ENCODE peak calls at places on chromosomes 3 and 15, in four cellular contexts. R is H9, Q is hepatocyte, O is fibroblast of lung. A is an unnamed sample.

GRCh38 chr15:89714775-89715174 is 24.2 kb downstream of the WDR93 start:
- DNase-seq in R (no peak), Q (no peak), O (no peak), A (no peak)

GRCh38 chr3:72155391-72156064 is 370.6 kb upstream of the PROK2 start:
- DNase-seq in R (no peak), Q (peak), O (peak), A (peak)

GRCh38 chr3:32334675-32335074 is 57.0 kb upstream of the CMTM7 start:
- DNase-seq in R (peak), Q (no peak), O (no peak), A (no peak)

GRCh38 chr15:96053039-96054021 is 277.2 kb upstream of the NR2F2 start:
- DNase-seq in R (peak), Q (peak), O (peak), A (peak)

GRCh38 chr3:35665390-35666055 is 26.2 kb downstream of the ARPP21 start:
- DNase-seq in R (no peak), Q (no peak), O (peak), A (no peak)

GRCh38 chr15:39581501-39582285 is 814 bp downstream of the THBS1 start:
- DNase-seq in R (peak), Q (peak), O (peak), A (peak)

GRCh38 chr3:52835766-52836470 is 1.1 kb upstream of the MUSTN1 start:
- DNase-seq in R (no peak), Q (no peak), O (no peak), A (peak)

GRCh38 chr15:68650901-68651709 is 72.3 kb downstream of the CORO2B start:
- DNase-seq in R (peak), Q (peak), O (no peak), A (peak)

GRCh38 chr15:82952156-82953081 is at the start of gene HOMER2:
- DNase-seq in R (peak), Q (peak), O (peak), A (peak)

GRCh38 chr3:82423485-82423884 is 662.0 kb upstream of the GBE1 start:
- DNase-seq in R (peak), Q (no peak), O (no peak), A (no peak)
- H2AFZ ChIP-seq in R (no peak), Q (no peak), O (no peak), A (no peak)

GRCh38 chr3:168532135-168532534 is 436.4 kb upstream of the GOLIM4 start:
- DNase-seq in R (peak), Q (no peak), O (no peak), A (no peak)

GRCh38 chr3:168533600-168533999 is 437.9 kb upstream of the GOLIM4 start:
- DNase-seq in R (no peak), Q (no peak), O (no peak), A (no peak)

GRCh38 chr3:168534761-168535160 is 439.0 kb upstream of the GOLIM4 start:
- DNase-seq in R (no peak), Q (no peak), O (no peak), A (no peak)

GRCh38 chr3:168531116-168531515 is 435.4 kb upstream of the GOLIM4 start:
- DNase-seq in R (peak), Q (no peak), O (no peak), A (no peak)
- H2AFZ ChIP-seq in R (no peak), Q (no peak), O (no peak), A (no peak)

GRCh38 chr3:46112296-46112695 is 85.0 kb upstream of the XCR1 start:
- DNase-seq in R (no peak), Q (no peak), O (peak), A (no peak)

GRCh38 chr3:46107682-46108081 is 80.4 kb upstream of the XCR1 start:
- DNase-seq in R (no peak), Q (no peak), O (no peak), A (no peak)

GRCh38 chr3:46112984-46113383 is 85.7 kb upstream of the XCR1 start:
- DNase-seq in R (no peak), Q (no peak), O (no peak), A (no peak)

GRCh38 chr3:46110701-46111493 is 83.6 kb upstream of the XCR1 start:
- DNase-seq in R (no peak), Q (peak), O (peak), A (no peak)

DNA sequence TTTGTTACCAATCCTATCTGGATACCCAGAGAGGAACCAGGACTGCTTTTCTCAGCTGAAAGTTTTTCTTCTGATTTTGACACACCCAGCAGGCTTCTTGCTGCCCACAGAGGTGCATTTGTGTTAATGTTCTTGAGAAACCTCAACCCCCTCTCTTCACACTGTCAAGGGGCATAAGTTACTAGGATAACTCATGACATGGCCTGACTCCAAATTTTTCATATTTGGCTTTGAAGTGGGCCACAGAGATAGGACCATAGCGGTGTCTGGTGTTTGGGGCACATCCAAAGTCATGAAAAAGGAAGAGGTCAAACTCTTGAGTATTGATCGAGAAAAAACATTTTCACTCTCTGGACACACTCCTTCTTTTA is 82.3 kb upstream of the XCR1 start:
- DNase-seq in R (no peak), Q (no peak), O (no peak), A (no peak)
- H2AFZ ChIP-seq in R (no peak), Q (no peak), O (no peak), A (no peak)

DNA sequence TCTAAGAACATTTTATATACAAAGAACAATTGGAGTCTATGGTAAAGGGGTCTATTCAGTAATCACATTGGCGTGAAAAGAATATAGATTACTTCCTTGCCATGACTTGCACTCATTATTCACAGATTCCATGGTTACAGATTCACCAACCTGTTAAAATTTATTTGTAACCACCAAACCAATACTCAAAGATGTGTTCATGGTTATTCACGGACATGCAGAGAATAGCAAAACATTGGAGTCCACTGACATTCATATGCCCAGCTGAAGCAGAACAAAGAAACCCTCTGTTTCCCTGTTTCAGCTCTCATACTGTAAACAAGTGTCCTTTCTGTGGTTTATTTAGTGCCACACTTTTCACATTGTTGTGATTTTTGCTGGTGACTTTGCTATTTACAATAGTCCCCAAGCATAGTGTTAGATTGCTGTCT is 185.8 kb upstream of the TTC14 start:
- DNase-seq in R (no peak), Q (no peak), O (peak), A (no peak)
- H2AFZ ChIP-seq in R (no peak), Q (no peak), O (no peak), A (peak)

GRCh38 chr3:171165986-171166385 is 139.5 kb upstream of the SLC2A2 start:
- DNase-seq in R (no peak), Q (no peak), O (peak), A (no peak)
- H2AFZ ChIP-seq in R (no peak), Q (no peak), O (no peak), A (no peak)

DNA sequence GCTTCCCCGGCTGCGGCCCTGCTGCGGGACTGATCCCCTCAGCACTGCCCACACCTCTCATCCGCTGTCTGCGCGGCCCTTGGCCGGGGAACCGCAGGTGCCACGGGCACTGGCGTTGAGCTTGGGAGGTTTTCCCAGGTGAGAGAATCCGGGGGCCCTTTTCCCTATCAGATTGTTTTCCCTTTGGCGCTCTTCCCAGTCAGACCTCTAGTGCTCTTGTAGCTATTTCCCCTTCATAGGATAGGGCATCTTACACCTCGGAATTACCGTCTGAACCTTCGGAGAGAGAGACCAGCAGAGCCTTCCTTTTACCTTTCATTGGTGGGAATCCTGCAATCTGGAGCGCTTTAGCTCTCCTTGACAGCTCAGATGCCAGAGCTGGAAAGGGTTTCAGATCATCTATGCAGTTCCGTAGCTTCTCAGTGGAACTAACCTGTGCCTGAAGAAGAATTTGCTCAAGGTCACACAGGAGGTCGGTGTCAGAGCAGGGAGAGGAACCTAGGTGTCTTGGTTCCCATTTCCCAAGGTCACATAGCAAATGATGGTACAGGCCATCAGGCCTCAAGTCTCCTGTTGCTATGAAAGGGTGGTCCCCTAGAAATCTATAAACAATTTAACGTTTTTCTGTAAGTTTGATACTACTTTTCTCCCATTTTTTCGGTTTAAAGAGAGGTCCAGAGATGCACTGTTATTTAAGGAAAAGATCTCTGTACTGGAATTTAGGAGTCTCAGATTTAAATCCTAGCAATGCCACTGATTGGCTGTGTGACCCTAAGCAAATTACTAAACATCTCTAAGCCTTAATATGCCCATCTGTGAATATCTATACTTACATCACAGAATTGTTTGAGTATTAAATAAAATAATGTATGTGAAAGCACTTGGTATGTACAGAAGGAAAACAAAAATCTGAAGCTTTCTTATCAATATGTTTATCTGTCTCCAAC is 916 bp downstream of the IDH3A start:
- DNase-seq in R (no peak), Q (no peak), O (no peak), A (no peak)
- H2AFZ ChIP-seq in R (no peak), Q (no peak), O (peak), A (peak)